ENCODE peak calls at places on chromosomes 7 and 10, in eight cellular contexts. D is tibial artery, A is neural progenitor cell, G is IMR-90, U is left lung, M is right atrium auricular region, B is hepatocyte, P is ascending aorta. R is an unnamed sample.
A peak's percentile ranks its signal among the peaks of the same experiment; 100 is the strongest.

GRCh38 chr10:1074748-1075358 is 18.7 kb downstream of the WDR37 start:
- DNase-seq in M (peak; percentile 44), B (no peak), P (no peak), A (no peak), G (no peak), U (peak; percentile 72), D (no peak), R (no peak)

GRCh38 chr7:134691820-134692705 is 45.4 kb downstream of the BPGM start:
- DNase-seq in P (peak; percentile 75), M (no peak), U (no peak), B (peak; percentile 42), D (peak; percentile 72), G (peak; percentile 52), A (no peak), R (no peak)

GRCh38 chr7:142024547-142024946 is 28.9 kb downstream of the MGAM start:
- DNase-seq in M (no peak), D (no peak), A (no peak), G (no peak), P (no peak), U (no peak), B (no peak), R (no peak)

GRCh38 chr7:79050592-79050991 is 402.9 kb downstream of the MAGI2 start:
- DNase-seq in D (no peak), A (no peak), B (peak; percentile 44), P (no peak), U (no peak), M (no peak), G (peak; percentile 73), R (no peak)

GRCh38 chr7:140403878-140404564 is at the start of gene RAB19:
- DNase-seq in B (peak; percentile 72), A (peak; percentile 43), G (no peak), M (no peak), U (peak; percentile 49), D (no peak), P (no peak), R (peak; percentile 76)

GRCh38 chr7:138398857-138399256 is 61.2 kb upstream of the TRIM24 start:
- DNase-seq in M (no peak), U (no peak), A (no peak), P (no peak), G (no peak), D (no peak), B (no peak), R (no peak)

GRCh38 chr10:58641708-58642107 is 129.0 kb downstream of the BICC1 start:
- DNase-seq in G (peak; percentile 88), M (no peak), U (no peak), P (no peak), D (no peak), B (no peak), A (no peak), R (no peak)

GRCh38 chr7:44087914-44088838 is 5.8 kb upstream of the POLM start:
- DNase-seq in P (peak; percentile 94), B (no peak), D (peak; percentile 96), M (peak; percentile 80), U (no peak), G (peak; percentile 81), A (no peak), R (no peak)

GRCh38 chr7:3416453-3416852 is 115.4 kb downstream of the SDK1 start:
- DNase-seq in D (no peak), P (no peak), M (no peak), G (no peak), A (no peak), B (no peak), U (no peak), R (no peak)

GRCh38 chr10:123146013-123146891 is 1.7 kb upstream of the HMX2 start:
- DNase-seq in D (no peak), B (no peak), G (no peak), M (no peak), A (peak; percentile 71), U (no peak), P (no peak), R (no peak)

GRCh38 chr10:105952153-105952552 is 1212.4 kb downstream of the SORCS1 start:
- DNase-seq in G (peak; percentile 27), D (no peak), P (no peak), U (peak; percentile 36), B (peak; percentile 67), M (no peak), A (peak; percentile 52), R (no peak)

GRCh38 chr10:98326621-98327027 is 58.6 kb upstream of the LOXL4 start:
- DNase-seq in M (no peak), A (peak; percentile 44), U (no peak), D (no peak), B (no peak), G (no peak), P (no peak), R (peak; percentile 35)

GRCh38 chr10:21727452-21728168 is 193.6 kb downstream of the MLLT10 start:
- DNase-seq in G (no peak), D (no peak), B (peak; percentile 42), A (no peak), M (no peak), U (no peak), P (no peak), R (no peak)

GRCh38 chr7:119127706-119128105 is 903.2 kb downstream of the ANKRD7 start:
- DNase-seq in A (no peak), P (no peak), D (no peak), M (no peak), U (no peak), B (no peak), G (no peak), R (no peak)

GRCh38 chr7:132618956-132619305 is 42.7 kb upstream of the PLXNA4 start:
- DNase-seq in D (no peak), U (no peak), P (no peak), A (no peak), B (no peak), G (peak; percentile 3), M (no peak), R (no peak)

GRCh38 chr10:14573666-14574261 is 200.9 kb downstream of the FAM107B start:
- DNase-seq in M (no peak), A (no peak), P (no peak), B (no peak), U (no peak), G (peak; percentile 82), D (no peak), R (no peak)

GRCh38 chr10:119418401-119418800 is 124.1 kb downstream of the RGS10 start:
- DNase-seq in D (no peak), B (no peak), G (no peak), U (no peak), M (no peak), A (peak; percentile 40), P (no peak), R (no peak)

GRCh38 chr7:25953859-25954258 is 198.1 kb upstream of the NFE2L3 start:
- DNase-seq in D (no peak), M (no peak), U (no peak), P (no peak), A (no peak), G (no peak), B (no peak), R (no peak)

GRCh38 chr7:93836111-93836510 is 54.4 kb downstream of the TFPI2 start:
- DNase-seq in A (no peak), M (no peak), D (no peak), P (no peak), G (no peak), B (no peak), U (no peak), R (no peak)

GRCh38 chr7:132347129-132347528 is 229.1 kb downstream of the PLXNA4 start:
- DNase-seq in D (no peak), P (no peak), M (no peak), U (no peak), B (no peak), A (no peak), G (no peak), R (no peak)

GRCh38 chr7:67917118-67917755 is 920.6 kb downstream of the TYW1 start:
- DNase-seq in A (no peak), D (no peak), P (no peak), B (no peak), U (no peak), G (no peak), M (no peak), R (no peak)

GRCh38 chr7:142438235-142438922 is 180.5 kb upstream of the PRSS58 start:
- DNase-seq in A (peak; percentile 77), G (peak; percentile 64), B (peak; percentile 34), U (no peak), D (no peak), P (no peak), M (no peak), R (no peak)

GRCh38 chr10:115659616-115660015 is 566.5 kb downstream of the ATRNL1 start:
- DNase-seq in D (no peak), B (no peak), P (no peak), A (no peak), G (no peak), U (no peak), M (no peak), R (no peak)

GRCh38 chr7:108226723-108227359 is 96.7 kb upstream of the LAMB4 start:
- DNase-seq in M (no peak), P (no peak), B (no peak), A (no peak), U (no peak), D (no peak), G (no peak), R (no peak)
- H3K4me1 ChIP-seq in M (no peaks in the 10 kb centered on the region), P (no peaks in the 10 kb centered on the region), B (no peaks in the 10 kb centered on the region), A (no peaks in the 10 kb centered on the region), U (no peaks in the 10 kb centered on the region), D (no peaks in the 10 kb centered on the region), G (no peaks in the 10 kb centered on the region), R (no peaks in the 10 kb centered on the region)

DNA sequence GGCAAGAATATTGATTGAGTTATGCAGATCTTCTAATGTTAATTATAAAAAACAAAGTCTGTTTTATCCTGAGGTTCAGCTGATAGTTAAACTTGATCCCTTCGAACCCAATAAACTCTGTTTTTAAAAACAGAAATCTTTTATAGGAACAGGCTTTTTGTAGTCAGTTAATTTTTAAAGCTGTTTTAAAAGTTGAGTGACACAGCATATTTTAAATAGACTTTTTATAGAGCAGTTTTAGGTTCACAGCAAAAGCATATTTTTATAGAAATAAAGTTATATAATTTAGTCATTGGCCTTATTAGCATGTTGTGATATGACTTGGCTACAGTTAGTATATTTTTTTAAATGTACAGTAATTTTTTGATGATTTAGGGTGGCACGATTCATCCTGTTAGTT is 11.1 kb downstream of the FOXK1 start:
- DNase-seq in M (no peak), B (no peak), P (no peak), D (no peak), U (no peak), G (no peak), A (no peak), R (no peak)
- H3K27ac ChIP-seq in M (peak overlapping the region; percentile 84), B (no peak overlapping the region), P (peak overlapping the region; percentile 95), D (peak overlapping the region; percentile 88), U (no peak overlapping the region), G (peak overlapping the region; percentile 50), A (no peak overlapping the region), R (no peak overlapping the region)

DNA sequence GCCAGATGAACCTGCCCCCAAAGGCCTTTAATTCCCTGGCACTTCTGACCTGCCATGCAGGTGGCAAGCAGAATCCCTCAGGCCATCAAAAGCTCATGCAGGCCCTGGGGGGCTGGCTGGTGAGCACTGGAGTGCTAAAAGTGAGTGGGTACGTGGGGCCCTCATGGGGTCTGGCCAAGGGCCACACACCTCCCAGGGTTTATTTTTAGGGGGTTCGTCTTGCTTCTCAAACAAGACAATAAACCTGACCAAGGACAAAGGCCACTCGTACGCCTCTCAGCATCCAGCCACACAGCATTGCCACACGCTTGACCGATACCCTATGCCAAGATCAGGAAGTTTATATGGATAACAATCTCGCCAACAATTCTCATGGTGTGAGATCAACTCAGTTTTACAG is 33.1 kb upstream of the DOCK1 start:
- DNase-seq in B (no peak), U (no peak), A (no peak), D (no peak), P (no peak), M (no peak), G (no peak), R (no peak)
- H3K4me1 ChIP-seq in B (no peaks in the 10 kb centered on the region), U (no peaks in the 10 kb centered on the region), A (peaks cover 21% of the 10 kb centered on the region), D (no peaks in the 10 kb centered on the region), P (no peaks in the 10 kb centered on the region), M (no peaks in the 10 kb centered on the region), G (no peaks in the 10 kb centered on the region), R (no peaks in the 10 kb centered on the region)

GRCh38 chr7:835021-835420 is 2.7 kb downstream of the SUN1 start:
- DNase-seq in A (no peak), M (no peak), G (no peak), U (no peak), B (no peak), D (no peak), P (no peak), R (no peak)
- H3K27ac ChIP-seq in A (no peak overlapping the region), M (no peak overlapping the region), G (no peak overlapping the region), U (no peak overlapping the region), B (no peak overlapping the region), D (peak overlapping the region; percentile 87), P (peak overlapping the region; percentile 89), R (no peak overlapping the region)

R was measured in pancreas.